ENCODE peak calls at places on chromosomes 2 and 18, in eight cellular contexts. J, O, X, D, W, A, Y and U are unnamed samples.

GRCh38 chr2:28602751-28603639 is 107.1 kb downstream of the PLB1 start:
- DNase-seq in J (no peak), O (no peak), X (no peak), D (no peak), W (no peak), A (peak), Y (no peak), U (no peak)

GRCh38 chr2:102504833-102505232 is 31.8 kb downstream of the SLC9A4 start:
- DNase-seq in J (no peak), O (no peak), X (no peak), D (no peak), W (no peak), A (no peak), Y (no peak), U (no peak)

GRCh38 chr2:172311921-172312345 is 115.5 kb upstream of the ITGA6 start:
- DNase-seq in J (no peak), O (no peak), X (no peak), D (no peak), W (no peak), A (no peak), Y (no peak), U (no peak)

GRCh38 chr2:25159947-25160346 is 8.4 kb downstream of the POMC start:
- DNase-seq in J (peak), O (no peak), X (no peak), D (no peak), W (peak), A (peak), Y (peak), U (no peak)

GRCh38 chr2:181411105-181411849 is 45.9 kb upstream of the ITGA4 start:
- DNase-seq in J (no peak), O (peak), X (no peak), D (no peak), W (peak), A (peak), Y (no peak), U (no peak)

GRCh38 chr2:240913810-240914644 is 7.9 kb downstream of the CROCC2 start:
- DNase-seq in J (peak), O (no peak), X (no peak), D (peak), W (peak), A (peak), Y (peak), U (no peak)

GRCh38 chr2:216694826-216695217 is 527 bp downstream of the IGFBP5 start:
- DNase-seq in J (no peak), O (no peak), X (no peak), D (no peak), W (peak), A (no peak), Y (no peak), U (no peak)

GRCh38 chr2:150465703-150466569 is 21.5 kb downstream of the RND3 start:
- DNase-seq in J (no peak), O (no peak), X (no peak), D (no peak), W (no peak), A (peak), Y (peak), U (no peak)

GRCh38 chr2:145731467-145731866 is 1211.5 kb upstream of the ZEB2 start:
- DNase-seq in J (no peak), O (no peak), X (no peak), D (no peak), W (no peak), A (no peak), Y (no peak), U (no peak)

GRCh38 chr2:16303761-16304160 is 361.9 kb downstream of the CYRIA start:
- DNase-seq in J (no peak), O (no peak), X (no peak), D (no peak), W (peak), A (no peak), Y (no peak), U (no peak)

GRCh38 chr2:220143336-220143735 is 515.9 kb downstream of the SLC4A3 start:
- DNase-seq in J (peak), O (no peak), X (peak), D (no peak), W (no peak), A (peak), Y (peak), U (peak)

GRCh38 chr2:232230557-232230956 is 148.0 kb upstream of the ALPP start:
- DNase-seq in J (peak), O (peak), X (no peak), D (no peak), W (peak), A (peak), Y (peak), U (no peak)

GRCh38 chr2:45190481-45190880 is 181.2 kb upstream of the SIX2 start:
- DNase-seq in J (peak), O (no peak), X (no peak), D (no peak), W (no peak), A (peak), Y (peak), U (peak)

GRCh38 chr2:121707344-121707919 is 29.2 kb downstream of the NIFK start:
- DNase-seq in J (no peak), O (no peak), X (no peak), D (no peak), W (no peak), A (no peak), Y (no peak), U (peak)

GRCh38 chr18:12839057-12839525 is 44.9 kb downstream of the PTPN2 start:
- DNase-seq in J (no peak), O (no peak), X (no peak), D (peak), W (no peak), A (no peak), Y (peak), U (no peak)

GRCh38 chr2:160582481-160583161 is 89.0 kb upstream of the RBMS1 start:
- DNase-seq in J (peak), O (no peak), X (peak), D (no peak), W (peak), A (peak), Y (peak), U (peak)

GRCh38 chr2:233331536-233331935 is 22.8 kb upstream of the DGKD start:
- DNase-seq in J (no peak), O (no peak), X (no peak), D (peak), W (no peak), A (no peak), Y (no peak), U (no peak)

GRCh38 chr2:98013407-98014042 is 17.8 kb upstream of the TMEM131 start:
- DNase-seq in J (peak), O (no peak), X (no peak), D (no peak), W (no peak), A (peak), Y (no peak), U (peak)

GRCh38 chr18:80033181-80034067 is 810 bp upstream of the RBFA start:
- DNase-seq in J (no peak), O (peak), X (no peak), D (peak), W (no peak), A (peak), Y (no peak), U (no peak)